ENCODE peak calls at places on chromosomes 4 and X, in seven cellular contexts. One of them, this sample, is unnamed.

GRCh38 chr4:137755033-137755471 is 222.8 kb upstream of the PCDH18 start:
- DNase-seq in H9: no peak
- DNase-seq in neuronal stem cell: no peak
- DNase-seq in IMR-90: peak
- DNase-seq in H1: no peak
- DNase-seq in mesenchymal stem cell: peak
- DNase-seq in trophoblast cell: peak
- DNase-seq in this sample: peak

GRCh38 chr4:169160825-169161224 is 109.9 kb downstream of the SH3RF1 start:
- DNase-seq in mesenchymal stem cell: peak
- DNase-seq in H9: no peak
- DNase-seq in neuronal stem cell: no peak
- DNase-seq in trophoblast cell: no peak
- DNase-seq in H1: no peak
- DNase-seq in IMR-90: no peak
- DNase-seq in this sample: no peak

GRCh38 chr4:183200453-183200852 is 101.4 kb downstream of the WWC2 start:
- DNase-seq in H9: no peak
- DNase-seq in H1: no peak
- DNase-seq in mesenchymal stem cell: peak
- DNase-seq in neuronal stem cell: no peak
- DNase-seq in IMR-90: peak
- DNase-seq in trophoblast cell: peak
- DNase-seq in this sample: no peak

GRCh38 chr4:81635747-81636146 is 164.0 kb upstream of the RASGEF1B start:
- DNase-seq in trophoblast cell: peak
- DNase-seq in H1: no peak
- DNase-seq in mesenchymal stem cell: no peak
- DNase-seq in neuronal stem cell: no peak
- DNase-seq in IMR-90: no peak
- DNase-seq in H9: no peak
- DNase-seq in this sample: no peak

GRCh38 chrX:17833954-17834353 is 27.1 kb downstream of the RAI2 start:
- DNase-seq in H1: no peak
- DNase-seq in trophoblast cell: no peak
- DNase-seq in H9: no peak
- DNase-seq in neuronal stem cell: no peak
- DNase-seq in mesenchymal stem cell: no peak
- DNase-seq in IMR-90: no peak
- DNase-seq in this sample: no peak

GRCh38 chrX:51148848-51149247 is 183.8 kb upstream of the NUDT10 start:
- DNase-seq in IMR-90: no peak
- DNase-seq in neuronal stem cell: no peak
- DNase-seq in mesenchymal stem cell: no peak
- DNase-seq in H1: peak
- DNase-seq in H9: peak
- DNase-seq in trophoblast cell: peak
- DNase-seq in this sample: peak

GRCh38 chr4:106522839-106523238 is 154.3 kb upstream of the GIMD1 start:
- DNase-seq in H1: no peak
- DNase-seq in neuronal stem cell: no peak
- DNase-seq in IMR-90: peak
- DNase-seq in trophoblast cell: no peak
- DNase-seq in mesenchymal stem cell: no peak
- DNase-seq in H9: no peak
- DNase-seq in this sample: no peak

GRCh38 chrX:110407910-110408545 is 49.4 kb downstream of the RTL9 start:
- DNase-seq in H1: peak
- DNase-seq in IMR-90: peak
- DNase-seq in trophoblast cell: peak
- DNase-seq in H9: peak
- DNase-seq in mesenchymal stem cell: peak
- DNase-seq in neuronal stem cell: peak
- DNase-seq in this sample: peak

GRCh38 chrX:110287605-110288004 is 30.3 kb downstream of the AMMECR1 start:
- DNase-seq in H1: no peak
- DNase-seq in neuronal stem cell: no peak
- DNase-seq in IMR-90: peak
- DNase-seq in trophoblast cell: no peak
- DNase-seq in H9: no peak
- DNase-seq in mesenchymal stem cell: peak
- DNase-seq in this sample: no peak

DNA sequence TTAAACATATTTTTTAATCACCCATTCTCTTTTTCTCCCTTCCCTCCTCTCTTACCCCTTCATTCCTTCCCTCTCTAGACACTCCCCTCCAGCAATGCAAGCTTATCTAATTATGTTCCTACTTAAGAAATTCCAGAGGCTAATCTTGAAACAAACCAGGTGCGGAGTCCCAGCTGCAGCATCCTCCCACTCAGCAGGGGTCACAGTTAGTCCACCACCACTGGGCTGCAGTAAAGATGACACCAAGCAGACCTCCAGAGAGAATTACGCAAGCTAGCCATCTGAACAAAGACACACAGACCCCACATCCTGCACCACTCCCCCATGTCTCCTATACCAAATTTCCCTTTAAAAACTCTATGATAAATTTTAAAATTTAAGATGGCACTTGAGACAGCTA is 13.9 kb upstream of the SEC24B start:
- DNase-seq in trophoblast cell: no peak
- DNase-seq in IMR-90: no peak
- DNase-seq in H9: no peak
- DNase-seq in neuronal stem cell: peak
- DNase-seq in H1: no peak
- DNase-seq in mesenchymal stem cell: no peak
- DNase-seq in this sample: peak
- H2AK5ac ChIP-seq in trophoblast cell: no peak
- H2AK5ac ChIP-seq in IMR-90: no peak
- H2AK5ac ChIP-seq in H9: no peak
- H2AK5ac ChIP-seq in neuronal stem cell: no peak
- H2AK5ac ChIP-seq in H1: no peak
- H2AK5ac ChIP-seq in mesenchymal stem cell: no peak
- H2AK5ac ChIP-seq in this sample: peak

DNA sequence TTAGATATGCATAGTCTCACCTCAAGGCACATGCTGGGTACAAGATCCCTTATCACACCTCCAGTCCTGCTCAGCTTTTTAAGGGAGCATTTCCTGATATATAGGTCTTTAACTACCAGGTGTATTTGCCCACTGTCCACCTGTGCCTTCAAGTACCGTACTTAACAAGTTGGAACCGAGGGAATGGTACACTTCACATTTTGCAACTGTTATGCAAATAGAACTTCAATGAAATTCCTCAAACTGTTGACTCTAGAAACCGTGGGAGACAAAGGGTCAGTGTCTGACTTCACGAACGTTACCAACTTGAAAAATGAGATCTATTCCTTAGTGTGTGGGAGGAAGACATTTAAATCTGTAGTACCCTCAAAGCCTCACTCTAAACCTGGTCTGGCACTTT is 5.2 kb downstream of the TRIM2 start:
- DNase-seq in H9: no peak
- DNase-seq in mesenchymal stem cell: no peak
- DNase-seq in trophoblast cell: no peak
- DNase-seq in neuronal stem cell: no peak
- DNase-seq in H1: no peak
- DNase-seq in IMR-90: no peak
- DNase-seq in this sample: peak
- H2AK5ac ChIP-seq in H9: no peak
- H2AK5ac ChIP-seq in mesenchymal stem cell: no peak
- H2AK5ac ChIP-seq in trophoblast cell: no peak
- H2AK5ac ChIP-seq in neuronal stem cell: no peak
- H2AK5ac ChIP-seq in H1: no peak
- H2AK5ac ChIP-seq in IMR-90: no peak
- H2AK5ac ChIP-seq in this sample: no peak

DNA sequence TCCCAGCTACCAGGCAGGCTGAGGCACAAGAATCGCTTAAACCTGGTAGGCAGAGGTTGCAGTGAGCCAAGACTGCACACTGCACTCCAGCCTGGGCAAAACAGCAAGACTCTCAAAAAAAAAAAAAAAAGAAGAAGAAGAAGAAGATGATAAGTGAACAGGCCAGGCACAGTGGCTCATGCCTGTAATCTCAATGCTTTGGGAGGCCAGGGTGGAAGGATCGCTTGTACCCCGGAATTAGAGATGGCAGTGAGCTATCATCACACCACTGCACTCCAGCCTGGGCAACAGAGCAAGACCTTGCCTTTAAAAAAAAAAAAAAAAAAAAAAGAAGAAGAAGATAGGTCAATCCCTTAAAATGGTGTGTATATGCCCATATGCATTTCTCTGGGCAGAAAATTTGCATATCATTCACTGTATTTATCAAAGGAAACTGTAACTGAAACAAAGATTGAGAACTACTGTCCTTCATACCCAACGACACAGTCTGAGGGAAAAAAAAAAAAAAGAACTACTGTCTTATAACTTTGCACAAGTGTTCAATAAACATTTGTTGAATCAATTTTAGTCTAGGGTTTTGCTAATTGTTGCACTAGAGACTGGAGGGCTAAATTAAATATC is 2.3 kb downstream of the RFC1 start:
- DNase-seq in trophoblast cell: no peak
- DNase-seq in H9: no peak
- DNase-seq in mesenchymal stem cell: no peak
- DNase-seq in neuronal stem cell: no peak
- DNase-seq in IMR-90: no peak
- DNase-seq in H1: no peak
- DNase-seq in this sample: no peak
- H2AK5ac ChIP-seq in trophoblast cell: no peak
- H2AK5ac ChIP-seq in H9: no peak
- H2AK5ac ChIP-seq in mesenchymal stem cell: no peak
- H2AK5ac ChIP-seq in neuronal stem cell: no peak
- H2AK5ac ChIP-seq in IMR-90: no peak
- H2AK5ac ChIP-seq in H1: no peak
- H2AK5ac ChIP-seq in this sample: no peak

GRCh38 chr4:8893227-8893623 is 21.6 kb upstream of the HMX1 start:
- DNase-seq in trophoblast cell: no peak
- DNase-seq in IMR-90: no peak
- DNase-seq in mesenchymal stem cell: no peak
- DNase-seq in H9: no peak
- DNase-seq in H1: peak
- DNase-seq in neuronal stem cell: no peak
- DNase-seq in this sample: no peak
- H2AK5ac ChIP-seq in trophoblast cell: no peak
- H2AK5ac ChIP-seq in IMR-90: no peak
- H2AK5ac ChIP-seq in mesenchymal stem cell: no peak
- H2AK5ac ChIP-seq in H9: no peak
- H2AK5ac ChIP-seq in H1: no peak
- H2AK5ac ChIP-seq in neuronal stem cell: peak
- H2AK5ac ChIP-seq in this sample: no peak

GRCh38 chr4:62909238-62909637 is 1500.0 kb downstream of the TECRL start:
- DNase-seq in neuronal stem cell: no peak
- DNase-seq in H1: no peak
- DNase-seq in H9: no peak
- DNase-seq in IMR-90: no peak
- DNase-seq in mesenchymal stem cell: no peak
- DNase-seq in trophoblast cell: no peak
- DNase-seq in this sample: no peak
- H2AK5ac ChIP-seq in neuronal stem cell: no peak
- H2AK5ac ChIP-seq in H1: no peak
- H2AK5ac ChIP-seq in H9: no peak
- H2AK5ac ChIP-seq in IMR-90: no peak
- H2AK5ac ChIP-seq in mesenchymal stem cell: no peak
- H2AK5ac ChIP-seq in trophoblast cell: no peak
- H2AK5ac ChIP-seq in this sample: no peak

This sample was measured in mesendoderm.